ENCODE peak calls at places on chromosomes 7 and 10, in seven cellular contexts. One of them, this sample, is unnamed.

GRCh38 chr7:53218730-53219504 is 183.5 kb downstream of the POM121L12 start:
- DNase-seq in mesenchymal stem cell: peak; percentile 17
- DNase-seq in trophoblast cell: no peak
- DNase-seq in H9: peak; percentile 65
- DNase-seq in IMR-90: no peak
- DNase-seq in mesendoderm: peak; percentile 73
- DNase-seq in H1: peak; percentile 54
- DNase-seq in this sample: peak; percentile 11

GRCh38 chr10:111076682-111077661 is at the start of gene ADRA2A:
- DNase-seq in trophoblast cell: no peak
- DNase-seq in H9: peak; percentile 79
- DNase-seq in mesendoderm: peak; percentile 80
- DNase-seq in H1: peak; percentile 79
- DNase-seq in IMR-90: peak; percentile 15
- DNase-seq in mesenchymal stem cell: peak; percentile 46
- DNase-seq in this sample: peak; percentile 62

GRCh38 chr10:124106241-124106905 is 13.0 kb upstream of the CHST15 start:
- DNase-seq in H1: no peak
- DNase-seq in H9: no peak
- DNase-seq in trophoblast cell: no peak
- DNase-seq in mesendoderm: no peak
- DNase-seq in mesenchymal stem cell: peak; percentile 78
- DNase-seq in IMR-90: peak; percentile 55
- DNase-seq in this sample: no peak

GRCh38 chr7:11193131-11193867 is 219.6 kb downstream of the PHF14 start:
- DNase-seq in H9: peak; percentile 75
- DNase-seq in mesenchymal stem cell: peak; percentile 45
- DNase-seq in mesendoderm: peak; percentile 89
- DNase-seq in IMR-90: no peak
- DNase-seq in H1: peak; percentile 58
- DNase-seq in trophoblast cell: no peak
- DNase-seq in this sample: no peak

GRCh38 chr7:117458977-117459583 is 20.7 kb upstream of the CFTR start:
- DNase-seq in trophoblast cell: no peak
- DNase-seq in H9: no peak
- DNase-seq in mesenchymal stem cell: peak; percentile 49
- DNase-seq in mesendoderm: peak; percentile 34
- DNase-seq in H1: no peak
- DNase-seq in IMR-90: peak; percentile 44
- DNase-seq in this sample: no peak

GRCh38 chr10:119812684-119813083 is 60.0 kb downstream of the MCMBP start:
- DNase-seq in mesendoderm: no peak
- DNase-seq in IMR-90: no peak
- DNase-seq in H9: no peak
- DNase-seq in mesenchymal stem cell: no peak
- DNase-seq in H1: no peak
- DNase-seq in trophoblast cell: no peak
- DNase-seq in this sample: no peak

GRCh38 chr10:61465807-61466425 is 12.7 kb upstream of the TMEM26 start:
- DNase-seq in trophoblast cell: no peak
- DNase-seq in H1: no peak
- DNase-seq in mesenchymal stem cell: peak; percentile 24
- DNase-seq in H9: peak; percentile 39
- DNase-seq in mesendoderm: peak; percentile 59
- DNase-seq in IMR-90: peak; percentile 34
- DNase-seq in this sample: no peak

GRCh38 chr7:98685541-98685940 is 68.5 kb downstream of the NPTX2 start:
- DNase-seq in mesenchymal stem cell: no peak
- DNase-seq in H9: no peak
- DNase-seq in H1: no peak
- DNase-seq in IMR-90: no peak
- DNase-seq in mesendoderm: no peak
- DNase-seq in trophoblast cell: no peak
- DNase-seq in this sample: no peak

GRCh38 chr7:80707318-80707717 is 68.9 kb downstream of the CD36 start:
- DNase-seq in H1: no peak
- DNase-seq in mesendoderm: no peak
- DNase-seq in mesenchymal stem cell: peak; percentile 19
- DNase-seq in IMR-90: peak; percentile 52
- DNase-seq in trophoblast cell: no peak
- DNase-seq in H9: no peak
- DNase-seq in this sample: no peak

GRCh38 chr10:22831586-22831985 is 96.3 kb upstream of the ARMC3 start:
- DNase-seq in mesenchymal stem cell: no peak
- DNase-seq in H9: no peak
- DNase-seq in H1: no peak
- DNase-seq in IMR-90: no peak
- DNase-seq in trophoblast cell: no peak
- DNase-seq in mesendoderm: no peak
- DNase-seq in this sample: no peak

GRCh38 chr7:76222333-76222732 is 20.6 kb downstream of the SRRM3 start:
- DNase-seq in trophoblast cell: no peak
- DNase-seq in mesendoderm: no peak
- DNase-seq in IMR-90: no peak
- DNase-seq in H9: no peak
- DNase-seq in mesenchymal stem cell: no peak
- DNase-seq in H1: no peak
- DNase-seq in this sample: no peak

GRCh38 chr10:28674782-28675181 is 2.5 kb upstream of the BAMBI start:
- DNase-seq in trophoblast cell: no peak
- DNase-seq in IMR-90: no peak
- DNase-seq in H1: no peak
- DNase-seq in mesenchymal stem cell: no peak
- DNase-seq in mesendoderm: no peak
- DNase-seq in H9: no peak
- DNase-seq in this sample: no peak

GRCh38 chr10:28664369-28664740 is 13.0 kb upstream of the BAMBI start:
- DNase-seq in H1: no peak
- DNase-seq in mesendoderm: no peak
- DNase-seq in IMR-90: peak; percentile 79
- DNase-seq in trophoblast cell: no peak
- DNase-seq in H9: no peak
- DNase-seq in mesenchymal stem cell: peak; percentile 88
- DNase-seq in this sample: no peak

GRCh38 chr10:28666751-28667467 is 10.4 kb upstream of the BAMBI start:
- DNase-seq in mesendoderm: no peak
- DNase-seq in mesenchymal stem cell: no peak
- DNase-seq in trophoblast cell: no peak
- DNase-seq in IMR-90: no peak
- DNase-seq in H9: no peak
- DNase-seq in H1: no peak
- DNase-seq in this sample: no peak

GRCh38 chr10:28668363-28669226 is 8.7 kb upstream of the BAMBI start:
- DNase-seq in trophoblast cell: peak; percentile 45
- DNase-seq in H1: peak; percentile 83
- DNase-seq in H9: peak; percentile 77
- DNase-seq in mesenchymal stem cell: peak; percentile 56
- DNase-seq in IMR-90: no peak
- DNase-seq in mesendoderm: peak; percentile 93
- DNase-seq in this sample: no peak

DNA sequence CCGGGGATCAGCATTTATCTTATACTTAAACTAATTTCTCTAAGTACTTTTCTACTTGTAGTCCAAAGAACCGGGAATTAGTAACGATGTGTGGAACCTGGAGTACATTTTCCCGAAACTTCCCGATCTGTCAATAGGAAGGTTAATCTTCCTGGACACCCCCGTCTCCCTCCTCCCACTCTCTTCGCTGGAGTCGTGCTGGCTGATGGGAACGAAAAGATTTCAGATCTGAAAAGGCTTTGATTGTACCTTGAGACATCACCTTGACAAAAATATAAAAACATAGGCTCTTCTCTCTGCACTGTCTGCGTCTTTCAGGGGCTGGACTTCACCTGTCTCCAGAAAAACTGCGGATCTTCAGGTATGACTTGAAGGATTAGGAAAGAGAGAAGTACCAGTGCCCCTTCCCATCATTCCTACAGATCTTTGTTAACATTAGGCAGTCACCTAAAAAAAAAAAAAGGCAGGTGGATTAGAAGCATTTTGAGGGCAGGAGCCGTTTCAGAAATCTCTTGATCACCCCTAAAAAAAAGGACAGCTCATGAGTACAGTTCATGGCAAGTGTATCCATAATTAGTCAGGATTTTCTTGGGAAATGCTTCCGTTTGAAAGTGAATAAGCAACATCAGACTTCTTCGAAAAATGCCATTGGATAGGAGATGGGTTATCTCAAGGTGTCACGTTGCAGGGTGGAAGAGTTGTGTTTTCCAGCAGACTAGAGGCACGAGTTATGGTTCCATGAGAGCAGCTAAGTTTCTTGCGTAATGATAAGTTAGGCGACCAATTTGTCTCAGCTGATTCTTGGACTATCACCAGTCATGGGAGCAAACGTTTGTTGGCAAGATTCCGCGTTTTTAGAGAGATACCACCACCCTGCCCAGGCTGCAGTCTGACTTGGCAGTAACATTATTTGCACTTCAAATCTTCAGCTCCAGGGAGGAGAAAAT is 7.8 kb upstream of the BAMBI start:
- DNase-seq in H9: no peak
- DNase-seq in mesendoderm: peak; percentile 47
- DNase-seq in trophoblast cell: no peak
- DNase-seq in H1: no peak
- DNase-seq in IMR-90: no peak
- DNase-seq in mesenchymal stem cell: no peak
- DNase-seq in this sample: no peak
- H3K9ac ChIP-seq in H9: no peak overlapping the region
- H3K9ac ChIP-seq in mesendoderm: peak overlapping the region; percentile 82
- H3K9ac ChIP-seq in trophoblast cell: no peak overlapping the region
- H3K9ac ChIP-seq in H1: no peak overlapping the region
- H3K9ac ChIP-seq in IMR-90: no peak overlapping the region
- H3K9ac ChIP-seq in mesenchymal stem cell: peak overlapping the region; percentile 82
- H3K9ac ChIP-seq in this sample: no peak overlapping the region

GRCh38 chr7:151820486-151821105 is 56.3 kb downstream of the PRKAG2 start:
- DNase-seq in H9: no peak
- DNase-seq in mesenchymal stem cell: no peak
- DNase-seq in H1: no peak
- DNase-seq in trophoblast cell: no peak
- DNase-seq in IMR-90: no peak
- DNase-seq in mesendoderm: no peak
- DNase-seq in this sample: no peak
- H2AK5ac ChIP-seq in H9: no peak overlapping the region
- H2AK5ac ChIP-seq in mesenchymal stem cell: no peak overlapping the region
- H2AK5ac ChIP-seq in H1: no peak overlapping the region
- H2AK5ac ChIP-seq in trophoblast cell: no peak overlapping the region
- H2AK5ac ChIP-seq in IMR-90: no peak overlapping the region
- H2AK5ac ChIP-seq in mesendoderm: no peak overlapping the region
- H2AK5ac ChIP-seq in this sample: no peak overlapping the region

GRCh38 chr10:50431791-50432190 is 180.5 kb upstream of the ASAH2 start:
- DNase-seq in mesenchymal stem cell: no peak
- DNase-seq in mesendoderm: no peak
- DNase-seq in H9: no peak
- DNase-seq in trophoblast cell: no peak
- DNase-seq in H1: no peak
- DNase-seq in IMR-90: no peak
- DNase-seq in this sample: no peak
- H3K23ac ChIP-seq in mesenchymal stem cell: no peak overlapping the region
- H3K23ac ChIP-seq in mesendoderm: no peak overlapping the region
- H3K23ac ChIP-seq in H9: no peak overlapping the region
- H3K23ac ChIP-seq in trophoblast cell: no peak overlapping the region
- H3K23ac ChIP-seq in H1: no peak overlapping the region
- H3K23ac ChIP-seq in IMR-90: no peak overlapping the region
- H3K23ac ChIP-seq in this sample: no peak overlapping the region

DNA sequence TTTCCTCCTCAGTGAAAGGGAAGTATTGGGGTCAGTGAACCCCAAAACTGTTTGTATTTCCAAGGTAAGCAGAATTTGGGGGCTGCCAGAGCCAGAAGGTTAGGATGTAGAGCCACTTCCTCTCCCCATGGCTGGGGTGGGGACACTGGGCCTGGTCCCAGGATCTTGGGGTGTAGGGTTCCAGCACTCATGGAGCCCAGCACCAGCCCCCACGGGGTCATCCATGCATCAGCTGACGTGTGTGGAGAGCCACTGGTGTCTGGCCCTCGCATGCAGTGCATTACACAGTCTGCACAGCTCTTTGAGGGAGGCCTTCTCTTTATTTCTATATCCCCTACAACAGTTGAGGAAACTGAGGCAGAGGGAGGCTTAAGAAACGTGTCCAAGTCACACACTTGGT is 91.4 kb downstream of the ZMIZ1 start:
- DNase-seq in H1: no peak
- DNase-seq in mesendoderm: no peak
- DNase-seq in trophoblast cell: no peak
- DNase-seq in H9: no peak
- DNase-seq in mesenchymal stem cell: no peak
- DNase-seq in IMR-90: no peak
- DNase-seq in this sample: no peak
- H3K9ac ChIP-seq in H1: no peak overlapping the region
- H3K9ac ChIP-seq in mesendoderm: no peak overlapping the region
- H3K9ac ChIP-seq in trophoblast cell: no peak overlapping the region
- H3K9ac ChIP-seq in H9: no peak overlapping the region
- H3K9ac ChIP-seq in mesenchymal stem cell: peak overlapping the region; percentile 81
- H3K9ac ChIP-seq in IMR-90: peak overlapping the region; percentile 48
- H3K9ac ChIP-seq in this sample: no peak overlapping the region

GRCh38 chr10:34905200-34905927 is 90.3 kb upstream of the PARD3 start:
- DNase-seq in mesendoderm: peak; percentile 40
- DNase-seq in H1: peak; percentile 58
- DNase-seq in H9: no peak
- DNase-seq in IMR-90: no peak
- DNase-seq in trophoblast cell: peak; percentile 85
- DNase-seq in mesenchymal stem cell: no peak
- DNase-seq in this sample: no peak
- H2AK5ac ChIP-seq in mesendoderm: no peak overlapping the region
- H2AK5ac ChIP-seq in H1: no peak overlapping the region
- H2AK5ac ChIP-seq in H9: no peak overlapping the region
- H2AK5ac ChIP-seq in IMR-90: no peak overlapping the region
- H2AK5ac ChIP-seq in trophoblast cell: no peak overlapping the region
- H2AK5ac ChIP-seq in mesenchymal stem cell: peak overlapping the region; percentile 39
- H2AK5ac ChIP-seq in this sample: no peak overlapping the region

DNA sequence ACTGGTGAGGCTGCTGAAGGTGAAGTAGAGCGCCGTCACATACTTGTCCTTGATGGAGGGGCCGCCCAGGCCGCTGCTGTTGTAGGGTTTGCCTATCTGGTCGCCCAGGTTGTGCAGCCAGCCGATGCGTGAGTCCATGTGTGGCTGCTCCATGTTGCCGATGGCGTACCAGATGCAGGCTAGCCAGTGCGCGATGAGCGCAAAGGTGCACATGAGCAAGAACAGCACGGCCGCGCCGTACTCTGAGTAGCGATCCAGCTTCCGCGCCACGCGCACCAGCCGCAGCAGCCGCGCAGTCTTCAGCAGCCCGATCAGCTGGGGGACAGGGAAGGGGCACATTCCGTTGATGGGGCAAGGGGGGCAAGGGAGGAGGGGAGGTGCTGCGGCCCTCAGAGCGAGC is 26.6 kb downstream of the KCNH2 start:
- DNase-seq in trophoblast cell: no peak
- DNase-seq in H1: no peak
- DNase-seq in mesendoderm: no peak
- DNase-seq in mesenchymal stem cell: no peak
- DNase-seq in IMR-90: no peak
- DNase-seq in H9: no peak
- DNase-seq in this sample: no peak
- H3K23ac ChIP-seq in trophoblast cell: no peak overlapping the region
- H3K23ac ChIP-seq in H1: no peak overlapping the region
- H3K23ac ChIP-seq in mesendoderm: no peak overlapping the region
- H3K23ac ChIP-seq in mesenchymal stem cell: no peak overlapping the region
- H3K23ac ChIP-seq in IMR-90: no peak overlapping the region
- H3K23ac ChIP-seq in H9: no peak overlapping the region
- H3K23ac ChIP-seq in this sample: no peak overlapping the region

GRCh38 chr7:73526892-73527821 is 5.1 kb upstream of the BAZ1B start:
- DNase-seq in H1: no peak
- DNase-seq in IMR-90: no peak
- DNase-seq in H9: no peak
- DNase-seq in mesenchymal stem cell: no peak
- DNase-seq in mesendoderm: peak; percentile 72
- DNase-seq in trophoblast cell: peak; percentile 17
- DNase-seq in this sample: no peak
- H3K9ac ChIP-seq in H1: no peak overlapping the region
- H3K9ac ChIP-seq in IMR-90: no peak overlapping the region
- H3K9ac ChIP-seq in H9: no peak overlapping the region
- H3K9ac ChIP-seq in mesenchymal stem cell: no peak overlapping the region
- H3K9ac ChIP-seq in mesendoderm: no peak overlapping the region
- H3K9ac ChIP-seq in trophoblast cell: no peak overlapping the region
- H3K9ac ChIP-seq in this sample: no peak overlapping the region